ENCODE peak calls at places on chromosome 11, in ten cellular contexts. V, T, O, S, I, U, F, X, K and W are unnamed samples.

GRCh38 chr11:10319691-10320090 is 14.8 kb downstream of the ADM start:
- DNase-seq in V (no peak), T (no peak), O (peak; percentile 42), S (no peak), I (no peak), U (no peak), F (no peak), X (no peak), K (no peak), W (no peak)

GRCh38 chr11:98674390-98674789 is 346.4 kb upstream of the CNTN5 start:
- DNase-seq in V (no peak), T (no peak), O (no peak), S (no peak), I (no peak), U (no peak), F (no peak), X (no peak), K (no peak), W (no peak)

GRCh38 chr11:72625746-72626636 is 48.2 kb downstream of the PDE2A start:
- DNase-seq in V (no peak), T (peak; percentile 37), O (no peak), S (peak; percentile 68), I (peak; percentile 73), U (peak; percentile 27), F (peak; percentile 52), X (peak; percentile 83), K (peak; percentile 70), W (peak; percentile 47)

GRCh38 chr11:115996808-115997188 is 492.6 kb upstream of the CADM1 start:
- DNase-seq in V (no peak), T (no peak), O (peak; percentile 78), S (no peak), I (no peak), U (no peak), F (no peak), X (no peak), K (no peak), W (no peak)

GRCh38 chr11:8652140-8652539 is 30.3 kb downstream of the TRIM66 start:
- DNase-seq in V (peak; percentile 55), T (no peak), O (no peak), S (no peak), I (no peak), U (peak; percentile 99), F (no peak), X (no peak), K (no peak), W (no peak)

GRCh38 chr11:65501530-65502273 is 2.9 kb downstream of the MALAT1 start:
- DNase-seq in V (peak; percentile 67), T (no peak), O (no peak), S (no peak), I (no peak), U (peak; percentile 56), F (no peak), X (no peak), K (no peak), W (no peak)

GRCh38 chr11:73958521-73959141 is 7.8 kb downstream of the DNAJB13 start:
- DNase-seq in V (no peak), T (no peak), O (no peak), S (no peak), I (no peak), U (no peak), F (no peak), X (no peak), K (no peak), W (no peak)

GRCh38 chr11:10489444-10489785 is 34.4 kb downstream of the AMPD3 start:
- DNase-seq in V (no peak), T (no peak), O (no peak), S (no peak), I (peak; percentile 7), U (no peak), F (no peak), X (no peak), K (no peak), W (no peak)

GRCh38 chr11:75563501-75563977 is 1.5 kb downstream of the SERPINH1 start:
- DNase-seq in V (no peak), T (no peak), O (no peak), S (no peak), I (no peak), U (no peak), F (no peak), X (no peak), K (no peak), W (no peak)
- TF ChIP-seq POLR2A in V (no peak), T (no peak), O (peak; percentile 6), S (no peak), I (no peak), U (no peak), F (no peak), X (no peak), K (no peak), W (no peak)

GRCh38 chr11:94781822-94782221 is 13.7 kb downstream of the AMOTL1 start:
- DNase-seq in V (no peak), T (no peak), O (no peak), S (no peak), I (no peak), U (peak; percentile 85), F (no peak), X (no peak), K (no peak), W (no peak)

GRCh38 chr11:94785509-94785908 is 17.4 kb downstream of the AMOTL1 start:
- DNase-seq in V (no peak), T (no peak), O (no peak), S (no peak), I (no peak), U (no peak), F (no peak), X (no peak), K (no peak), W (no peak)

GRCh38 chr11:94780432-94780831 is 12.3 kb downstream of the AMOTL1 start:
- DNase-seq in V (no peak), T (no peak), O (no peak), S (no peak), I (no peak), U (no peak), F (no peak), X (no peak), K (no peak), W (no peak)

GRCh38 chr11:94784884-94785283 is 16.7 kb downstream of the AMOTL1 start:
- DNase-seq in V (no peak), T (no peak), O (no peak), S (no peak), I (no peak), U (no peak), F (no peak), X (no peak), K (no peak), W (no peak)

DNA sequence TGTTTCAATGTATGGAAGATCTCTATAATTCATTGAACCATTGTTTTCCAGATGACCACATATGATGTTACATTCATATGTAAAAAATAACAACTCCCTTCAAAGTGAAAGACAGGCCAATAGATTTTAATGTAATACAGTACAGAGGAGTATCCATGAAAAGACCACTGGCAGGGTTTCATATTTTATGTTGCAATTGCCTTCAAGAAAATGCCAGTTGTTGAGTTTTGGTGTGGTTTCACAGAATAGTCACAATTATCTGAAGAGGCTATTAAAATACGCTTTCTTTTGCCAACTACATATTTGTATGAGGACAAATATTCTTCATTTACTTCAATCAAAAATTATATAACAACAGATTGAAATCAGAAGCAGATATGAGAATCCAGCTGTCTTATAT is 14.3 kb downstream of the AMOTL1 start:
- DNase-seq in V (no peak), T (no peak), O (no peak), S (no peak), I (no peak), U (no peak), F (no peak), X (no peak), K (no peak), W (no peak)
- H3K27ac ChIP-seq in V (no peak overlapping the region), T (peak overlapping the region; percentile 19), O (no peak overlapping the region), S (no peak overlapping the region), I (no peak overlapping the region), U (no peak overlapping the region), F (no peak overlapping the region), X (no peak overlapping the region), K (no peak overlapping the region), W (no peak overlapping the region)

GRCh38 chr11:106228996-106229395 is 151.5 kb downstream of the AASDHPPT start:
- DNase-seq in V (no peak), T (no peak), O (no peak), S (no peak), I (no peak), U (no peak), F (no peak), X (no peak), K (no peak), W (no peak)

GRCh38 chr11:106236295-106236694 is 158.8 kb downstream of the AASDHPPT start:
- DNase-seq in V (no peak), T (no peak), O (no peak), S (no peak), I (no peak), U (no peak), F (no peak), X (no peak), K (no peak), W (no peak)

GRCh38 chr11:106234794-106235193 is 157.3 kb downstream of the AASDHPPT start:
- DNase-seq in V (no peak), T (no peak), O (no peak), S (no peak), I (no peak), U (no peak), F (no peak), X (no peak), K (no peak), W (no peak)

GRCh38 chr11:106233191-106233590 is 155.7 kb downstream of the AASDHPPT start:
- DNase-seq in V (no peak), T (no peak), O (no peak), S (no peak), I (no peak), U (no peak), F (no peak), X (no peak), K (no peak), W (no peak)

GRCh38 chr11:106231591-106231990 is 154.1 kb downstream of the AASDHPPT start:
- DNase-seq in V (no peak), T (no peak), O (no peak), S (no peak), I (no peak), U (peak; percentile 13), F (no peak), X (no peak), K (no peak), W (peak; percentile 29)
- TF ChIP-seq CTCF in V (no peak), T (no peak), O (no peak), S (no peak), I (no peak), U (peak; percentile 36), F (no peak), X (no peak), K (no peak), W (peak; percentile 19)

GRCh38 chr11:12377106-12377823 is at the start of gene PARVA:
- DNase-seq in V (peak; percentile 78), T (peak; percentile 26), O (peak; percentile 92), S (peak; percentile 72), I (peak; percentile 72), U (peak; percentile 81), F (peak; percentile 76), X (no peak), K (peak; percentile 72), W (peak; percentile 74)

GRCh38 chr11:12376259-12376971 is 956 bp upstream of the PARVA start:
- DNase-seq in V (no peak), T (no peak), O (peak; percentile 93), S (no peak), I (peak; percentile 69), U (peak; percentile 91), F (peak; percentile 27), X (no peak), K (peak; percentile 75), W (peak; percentile 87)

GRCh38 chr11:12381875-12382274 is 4.5 kb downstream of the PARVA start:
- DNase-seq in V (no peak), T (no peak), O (peak; percentile 53), S (no peak), I (no peak), U (no peak), F (no peak), X (no peak), K (no peak), W (no peak)

GRCh38 chr11:12380565-12381325 is 3.4 kb downstream of the PARVA start:
- DNase-seq in V (no peak), T (no peak), O (peak; percentile 64), S (no peak), I (no peak), U (no peak), F (no peak), X (no peak), K (no peak), W (no peak)

DNA sequence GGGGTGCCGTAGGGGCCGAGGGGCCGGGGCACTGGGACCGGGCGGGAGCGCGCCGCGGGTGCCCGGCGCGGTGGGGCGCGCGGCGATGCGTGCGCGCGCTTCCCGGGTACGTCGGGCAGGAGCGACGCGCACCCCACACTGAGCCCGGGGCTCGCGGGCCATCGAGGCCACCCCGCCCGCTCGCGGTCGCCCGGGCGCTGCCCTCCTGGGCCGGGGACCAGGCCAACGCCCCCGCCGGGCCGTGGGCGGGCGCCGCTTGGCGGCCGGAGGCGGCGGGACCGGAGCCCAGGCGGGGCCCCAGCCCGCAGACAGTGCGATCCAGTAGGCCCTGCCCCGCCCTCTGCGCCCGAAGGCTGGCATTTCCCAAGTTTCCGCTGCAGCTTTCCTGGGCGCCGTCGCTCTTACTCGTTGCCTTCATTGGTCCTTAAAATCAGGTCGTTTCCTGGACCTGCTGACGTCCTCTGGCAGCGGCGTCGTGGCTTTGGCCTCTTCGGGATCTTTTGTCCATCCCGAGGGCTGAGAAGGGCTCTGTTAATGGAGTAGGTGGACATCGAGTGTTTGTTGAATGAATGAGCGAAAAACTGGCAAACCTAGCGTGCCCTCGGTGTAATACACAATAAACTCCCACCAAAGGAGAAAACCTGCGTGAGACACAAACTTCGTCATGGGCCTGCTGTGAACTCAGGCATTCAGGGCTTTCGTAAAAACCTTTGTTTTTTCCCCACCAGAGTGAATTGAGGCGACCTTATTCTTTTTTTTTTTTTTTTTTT is 638 bp downstream of the PARVA start:
- DNase-seq in V (peak; percentile 88), T (peak; percentile 47), O (peak; percentile 92), S (peak; percentile 73), I (peak; percentile 68), U (peak; percentile 71), F (peak; percentile 86), X (no peak), K (peak; percentile 65), W (peak; percentile 87)
- TF ChIP-seq POLR2A in V (peak; percentile 10), T (peak; percentile 55), O (no peak), S (no peak), I (no peak), U (peak; percentile 82), F (peak; percentile 17), X (no peak), K (no peak), W (no peak)